ENCODE peak calls at places on chromosomes 2 and 18, in five cellular contexts. G, C, X, I and U are unnamed samples.

GRCh38 chr2:230757476-230757875 is 44.8 kb downstream of the CAB39 start:
- DNase-seq in G (no peak), C (no peak), X (no peak), I (no peak), U (no peak)

GRCh38 chr2:232276084-232276738 is 102.3 kb upstream of the ALPP start:
- DNase-seq in G (no peak), C (no peak), X (no peak), I (no peak), U (no peak)

GRCh38 chr18:12432881-12433280 is 25.2 kb downstream of the PRELID3A start:
- DNase-seq in G (no peak), C (no peak), X (no peak), I (no peak), U (no peak)

GRCh38 chr2:135641156-135642068 is 100.2 kb upstream of the UBXN4 start:
- DNase-seq in G (no peak), C (no peak), X (no peak), I (no peak), U (no peak)

GRCh38 chr2:231854616-231855125 is 68.4 kb downstream of the COPS7B start:
- DNase-seq in G (no peak), C (no peak), X (no peak), I (no peak), U (no peak)

GRCh38 chr2:19369341-19369955 is 11.0 kb upstream of the OSR1 start:
- DNase-seq in G (peak), C (no peak), X (no peak), I (no peak), U (no peak)

GRCh38 chr2:11009176-11009575 is 97.4 kb downstream of the KCNF1 start:
- DNase-seq in G (no peak), C (no peak), X (no peak), I (no peak), U (no peak)

GRCh38 chr2:230668184-230668938 is 44.3 kb upstream of the CAB39 start:
- DNase-seq in G (peak), C (peak), X (no peak), I (no peak), U (peak)

GRCh38 chr18:6543330-6543908 is 128.7 kb upstream of the L3MBTL4 start:
- DNase-seq in G (peak), C (no peak), X (no peak), I (no peak), U (no peak)

GRCh38 chr2:66446178-66446860 is 11.4 kb downstream of the MEIS1 start:
- DNase-seq in G (no peak), C (peak), X (no peak), I (no peak), U (no peak)

GRCh38 chr2:160371251-160372009 is 122.2 kb downstream of the RBMS1 start:
- DNase-seq in G (no peak), C (no peak), X (no peak), I (no peak), U (peak)

GRCh38 chr2:238493880-238494572 is 67.3 kb downstream of the ASB1 start:
- DNase-seq in G (no peak), C (peak), X (no peak), I (peak), U (no peak)

GRCh38 chr2:212021947-212022346 is 516.7 kb downstream of the ERBB4 start:
- DNase-seq in G (peak), C (no peak), X (no peak), I (no peak), U (no peak)

GRCh38 chr2:210617318-210617717 is 60.9 kb downstream of the CPS1 start:
- DNase-seq in G (no peak), C (no peak), X (no peak), I (no peak), U (no peak)

GRCh38 chr2:216522892-216523502 is 24.4 kb downstream of the RPL37A start:
- DNase-seq in G (no peak), C (no peak), X (no peak), I (no peak), U (no peak)

GRCh38 chr2:31239842-31240198 is 5.9 kb downstream of the EHD3 start:
- DNase-seq in G (no peak), C (peak), X (no peak), I (no peak), U (no peak)

GRCh38 chr2:128635361-128635900 is 316.8 kb upstream of the HS6ST1 start:
- DNase-seq in G (peak), C (no peak), X (no peak), I (no peak), U (no peak)

GRCh38 chr2:40103163-40103562 is 324.1 kb upstream of the THUMPD2 start:
- DNase-seq in G (peak), C (no peak), X (no peak), I (no peak), U (no peak)

GRCh38 chr2:73253901-73254300 is 19.8 kb downstream of the CCT7 start:
- DNase-seq in G (no peak), C (no peak), X (no peak), I (no peak), U (no peak)

GRCh38 chr2:132383956-132384355 is 32.6 kb upstream of the GPR39 start:
- DNase-seq in G (no peak), C (no peak), X (no peak), I (no peak), U (peak)

GRCh38 chr2:73291461-73292315 is 1.7 kb downstream of the EGR4 start:
- DNase-seq in G (no peak), C (no peak), X (no peak), I (no peak), U (no peak)

GRCh38 chr2:7572460-7572859 is 655.2 kb downstream of the RNF144A start:
- DNase-seq in G (no peak), C (no peak), X (no peak), I (peak), U (no peak)

GRCh38 chr2:218679119-218679518 is 7.2 kb downstream of the STK36 start:
- DNase-seq in G (no peak), C (no peak), X (no peak), I (no peak), U (no peak)

GRCh38 chr2:200943527-200944120 is 19.8 kb downstream of the ORC2 start:
- DNase-seq in G (no peak), C (no peak), X (no peak), I (no peak), U (no peak)

GRCh38 chr2:175017618-175018414 is 12.6 kb upstream of the CHN1 start:
- DNase-seq in G (no peak), C (no peak), X (no peak), I (no peak), U (no peak)

GRCh38 chr18:9482790-9483189 is 7.5 kb downstream of the RALBP1 start:
- DNase-seq in G (no peak), C (no peak), X (no peak), I (no peak), U (no peak)

GRCh38 chr2:16222326-16222725 is 282.0 kb downstream of the MYCN start:
- DNase-seq in G (no peak), C (no peak), X (no peak), I (no peak), U (no peak)

GRCh38 chr2:5401258-5401657 is 290.9 kb upstream of the SOX11 start:
- DNase-seq in G (no peak), C (no peak), X (no peak), I (no peak), U (no peak)

GRCh38 chr18:36640005-36640952 is 188.5 kb downstream of the TPGS2 start:
- DNase-seq in G (no peak), C (no peak), X (no peak), I (no peak), U (no peak)

GRCh38 chr2:149184994-149185393 is 145.4 kb upstream of the LYPD6 start:
- DNase-seq in G (no peak), C (no peak), X (no peak), I (no peak), U (no peak)

GRCh38 chr2:189074496-189074895 is 100.3 kb downstream of the COL3A1 start:
- DNase-seq in G (no peak), C (no peak), X (no peak), I (no peak), U (no peak)

GRCh38 chr2:99975386-99975785 is 167.0 kb downstream of the AFF3 start:
- DNase-seq in G (no peak), C (no peak), X (no peak), I (no peak), U (no peak)

GRCh38 chr18:50104421-50104820 is 90.5 kb downstream of the MYO5B start:
- DNase-seq in G (no peak), C (no peak), X (no peak), I (no peak), U (no peak)

GRCh38 chr2:128633501-128633900 is 314.8 kb upstream of the HS6ST1 start:
- DNase-seq in G (no peak), C (no peak), X (no peak), I (no peak), U (no peak)

GRCh38 chr18:2981212-2981728 is 31.7 kb downstream of the LPIN2 start:
- DNase-seq in G (peak), C (no peak), X (no peak), I (no peak), U (no peak)

GRCh38 chr18:6389005-6389404 is 25.7 kb downstream of the L3MBTL4 start:
- DNase-seq in G (no peak), C (no peak), X (no peak), I (no peak), U (no peak)

GRCh38 chr2:108905906-108906305 is 83.1 kb downstream of the EDAR start:
- DNase-seq in G (no peak), C (no peak), X (no peak), I (no peak), U (no peak)

GRCh38 chr18:830315-830901 is 18.4 kb upstream of the YES1 start:
- DNase-seq in G (peak), C (no peak), X (no peak), I (peak), U (peak)